ENCODE peak calls at places on chromosomes 5 and 9, in seven cellular contexts. L is foreskin keratinocyte, E is GM23248, X is astrocyte, N is upper lobe of right lung, C is heart right ventricle, I is left lung. P is an unnamed sample. For H3K4me1, the result is how much of the 10 kb centered on the place peaks cover.

GRCh38 chr5:54701179-54701578 is 183.6 kb downstream of the SNX18 start:
- DNase-seq in E (peak), X (peak), I (no peak), L (peak), C (no peak), N (no peak), P (no peak)

GRCh38 chr9:131813116-131813515 is 73.2 kb upstream of the RAPGEF1 start:
- DNase-seq in X (peak), C (no peak), E (peak), L (no peak), N (no peak), I (no peak), P (no peak)

GRCh38 chr9:129962889-129963703 is 79.9 kb downstream of the FNBP1 start:
- DNase-seq in C (no peak), N (peak), L (peak), X (peak), I (no peak), E (peak), P (peak)

GRCh38 chr5:144247131-144247530 is 76.5 kb downstream of the KCTD16 start:
- DNase-seq in N (no peak), I (no peak), E (no peak), C (no peak), X (no peak), L (no peak), P (no peak)

GRCh38 chr5:10254686-10255085 is 4.6 kb downstream of the CCT5 start:
- DNase-seq in I (no peak), N (no peak), L (no peak), X (no peak), E (no peak), C (no peak), P (no peak)

GRCh38 chr9:129656795-129657390 is 8.6 kb upstream of the PRRX2 start:
- DNase-seq in E (peak), N (no peak), X (peak), C (no peak), I (no peak), L (peak), P (no peak)

GRCh38 chr5:124795829-124796228 is 49.4 kb upstream of the ZNF608 start:
- DNase-seq in X (no peak), N (no peak), C (no peak), E (no peak), L (no peak), I (no peak), P (no peak)

GRCh38 chr9:135088348-135088978 is 995 bp downstream of the OLFM1 start:
- DNase-seq in C (no peak), N (no peak), I (peak), E (no peak), L (no peak), X (no peak), P (no peak)

GRCh38 chr9:18666348-18666747 is 192.4 kb downstream of the ADAMTSL1 start:
- DNase-seq in N (no peak), E (peak), C (no peak), X (peak), L (peak), I (no peak), P (no peak)

GRCh38 chr9:132434875-132435274 is 24.9 kb downstream of the CFAP77 start:
- DNase-seq in X (no peak), N (no peak), E (no peak), L (no peak), C (no peak), I (no peak), P (no peak)

GRCh38 chr5:172778223-172778814 is 7.3 kb upstream of the DUSP1 start:
- DNase-seq in L (peak), E (peak), C (no peak), I (no peak), N (peak), X (peak), P (peak)

GRCh38 chr9:81292056-81292805 is 397.1 kb downstream of the TLE1 start:
- DNase-seq in E (no peak), C (no peak), N (no peak), L (no peak), I (no peak), X (no peak), P (no peak)

GRCh38 chr5:122999947-123000563 is 36.5 kb downstream of the PPIC start:
- DNase-seq in C (peak), L (no peak), X (peak), N (peak), I (no peak), E (peak), P (peak)

GRCh38 chr9:101485873-101486692 is 47.6 kb upstream of the RNF20 start:
- DNase-seq in E (peak), X (no peak), I (peak), N (peak), L (no peak), C (peak), P (peak)

GRCh38 chr5:84372066-84372700 is 12.5 kb downstream of the EDIL3 start:
- DNase-seq in L (no peak), X (peak), C (no peak), N (no peak), E (no peak), I (no peak), P (no peak)

GRCh38 chr9:131266301-131267229 is 9.7 kb downstream of the FAM78A start:
- DNase-seq in X (no peak), I (peak), C (no peak), N (no peak), E (no peak), L (peak), P (no peak)

GRCh38 chr5:148457183-148457620 is 73.4 kb downstream of the FBXO38 start:
- DNase-seq in N (no peak), L (peak), E (peak), I (no peak), C (no peak), X (no peak), P (no peak)

GRCh38 chr9:131454028-131454427 is 48.7 kb upstream of the POMT1 start:
- DNase-seq in C (no peak), E (no peak), I (no peak), X (no peak), N (no peak), L (no peak), P (no peak)

GRCh38 chr9:130110596-130111021 is 56.9 kb downstream of the GPR107 start:
- DNase-seq in N (no peak), I (no peak), X (peak), C (no peak), E (peak), L (no peak), P (no peak)

GRCh38 chr5:57175586-57175985 is 1.7 kb downstream of the GPBP1 start:
- DNase-seq in L (peak), N (no peak), E (peak), I (no peak), C (no peak), X (no peak), P (peak)

GRCh38 chr5:10364186-10364689 is 10.7 kb downstream of the MARCHF6 start:
- DNase-seq in C (no peak), N (no peak), X (no peak), I (no peak), E (no peak), L (no peak), P (no peak)

GRCh38 chr5:8538813-8539212 is 669.9 kb downstream of the MTRR start:
- DNase-seq in X (no peak), I (no peak), C (no peak), L (no peak), N (no peak), E (no peak), P (no peak)

GRCh38 chr9:121744687-121745395 is 93.4 kb downstream of the DAB2IP start:
- DNase-seq in C (no peak), L (peak), N (no peak), X (peak), E (peak), I (no peak), P (no peak)

GRCh38 chr9:121744002-121744686 is 92.7 kb downstream of the DAB2IP start:
- DNase-seq in I (no peak), X (peak), L (no peak), N (peak), C (peak), E (peak), P (peak)

GRCh38 chr9:121743441-121744001 is 92.1 kb downstream of the DAB2IP start:
- DNase-seq in I (peak), E (peak), N (peak), L (no peak), C (peak), X (peak), P (peak)

GRCh38 chr9:121741198-121741918 is 89.9 kb downstream of the DAB2IP start:
- DNase-seq in C (no peak), N (no peak), I (no peak), X (no peak), L (no peak), E (no peak), P (no peak)

GRCh38 chr9:121742923-121743322 is 91.5 kb downstream of the DAB2IP start:
- DNase-seq in I (no peak), E (no peak), L (no peak), C (no peak), X (no peak), N (no peak), P (peak)
- H3K4me1 ChIP-seq in I (half or more), E (under half), L (under half), C (half or more), X (under half), N (half or more), P (under half)

GRCh38 chr5:78916044-78916443 is 69.1 kb downstream of the ARSB start:
- DNase-seq in E (no peak), I (no peak), X (no peak), L (no peak), C (no peak), N (no peak), P (no peak)

GRCh38 chr5:78912085-78912771 is 72.9 kb downstream of the ARSB start:
- DNase-seq in I (no peak), E (no peak), L (no peak), X (peak), C (no peak), N (no peak), P (no peak)

GRCh38 chr5:78915170-78915569 is 69.9 kb downstream of the ARSB start:
- DNase-seq in E (no peak), L (no peak), N (no peak), C (no peak), I (no peak), X (no peak), P (no peak)

GRCh38 chr5:78908173-78908901 is 76.8 kb downstream of the ARSB start:
- DNase-seq in L (no peak), C (peak), E (peak), X (peak), N (no peak), I (no peak), P (peak)

DNA sequence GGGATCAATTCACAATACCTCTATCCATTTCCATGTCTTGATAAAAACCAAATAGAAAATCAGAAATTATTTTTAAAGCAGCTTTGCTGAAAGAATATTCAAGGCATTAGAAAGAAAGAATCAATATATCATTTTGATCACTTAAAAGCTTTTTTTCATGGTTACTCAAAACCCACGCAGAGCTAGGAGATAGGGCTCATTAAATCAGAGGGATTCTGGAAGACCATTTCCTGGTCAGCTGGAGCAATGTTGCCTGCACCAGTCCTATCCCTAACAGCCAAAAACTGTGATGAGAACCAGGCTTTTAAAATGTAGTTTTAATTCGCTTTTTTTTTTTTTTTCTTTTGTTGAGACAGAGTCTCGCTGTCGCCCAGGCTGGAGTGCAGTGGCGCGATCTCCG is 72.3 kb downstream of the ARSB start:
- DNase-seq in X (no peak), L (no peak), C (no peak), E (no peak), I (no peak), N (no peak), P (no peak)
- H3K4me1 ChIP-seq in X (under half), L (under half), C (under half), E (under half), I (under half), N (under half), P (under half)

GRCh38 chr5:177610131-177610769 is 10.3 kb downstream of the B4GALT7 start:
- DNase-seq in I (no peak), C (no peak), N (no peak), E (no peak), L (no peak), X (no peak), P (no peak)
- H3K4me1 ChIP-seq in I (under half), C (under half), N (under half), E (under half), L (under half), X (under half), P (under half)

GRCh38 chr5:141515141-141515540 is 26.3 kb downstream of the PCDHGC5 start:
- DNase-seq in X (no peak), E (no peak), I (no peak), L (no peak), N (no peak), C (no peak), P (no peak)

GRCh38 chr5:141513021-141513626 is 24.2 kb downstream of the PCDHGC5 start:
- DNase-seq in N (no peak), I (peak), C (peak), L (peak), X (peak), E (peak), P (peak)

GRCh38 chr5:141515946-141516647 is 27.2 kb downstream of the PCDHGC5 start:
- DNase-seq in E (no peak), C (no peak), N (no peak), X (no peak), I (no peak), L (no peak), P (no peak)

GRCh38 chr5:141513627-141514329 is 24.9 kb downstream of the PCDHGC5 start:
- DNase-seq in N (peak), I (peak), L (peak), E (peak), C (peak), X (peak), P (peak)

DNA sequence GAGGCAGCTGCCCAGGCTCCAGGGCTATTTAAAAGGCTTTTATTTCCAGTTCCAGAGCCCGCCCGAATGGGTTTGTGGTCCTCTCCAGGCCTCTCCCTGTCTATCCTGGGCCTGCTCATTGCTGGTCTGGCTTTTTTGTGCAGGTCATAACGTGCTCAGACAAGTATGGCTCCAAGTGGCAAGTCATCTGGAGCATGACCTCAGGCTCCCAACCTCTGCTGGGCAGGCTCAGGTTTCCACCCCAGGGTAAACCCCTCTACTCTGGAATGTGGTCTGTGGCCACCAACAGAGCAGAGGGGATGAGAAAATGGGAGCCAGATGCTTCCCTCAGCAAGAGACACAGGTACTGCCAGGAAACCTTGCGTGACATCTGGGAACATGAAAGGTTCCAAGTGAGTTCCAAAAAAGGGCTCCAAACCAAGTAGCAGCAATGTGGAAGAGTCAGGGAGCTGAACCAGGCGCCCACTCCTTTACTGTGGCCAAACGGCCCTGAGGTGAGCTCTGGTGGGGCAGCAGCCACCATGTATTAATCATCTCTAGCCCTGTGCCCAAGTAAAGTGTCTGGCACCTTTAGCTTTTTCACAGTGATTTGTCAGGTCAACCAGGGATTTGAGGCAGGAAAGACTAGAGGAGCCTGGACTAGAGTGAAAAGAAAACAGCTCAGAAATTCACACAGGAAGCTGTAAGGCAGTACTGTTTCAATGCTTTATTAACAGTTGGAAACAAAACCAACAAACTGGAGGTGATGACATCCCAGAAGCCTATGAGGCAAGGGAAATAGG is 25.6 kb downstream of the PCDHGC5 start:
- DNase-seq in E (peak), L (peak), I (no peak), C (no peak), X (peak), N (no peak), P (no peak)
- H3K4me1 ChIP-seq in E (half or more), L (under half), I (half or more), C (under half), X (under half), N (under half), P (under half)

DNA sequence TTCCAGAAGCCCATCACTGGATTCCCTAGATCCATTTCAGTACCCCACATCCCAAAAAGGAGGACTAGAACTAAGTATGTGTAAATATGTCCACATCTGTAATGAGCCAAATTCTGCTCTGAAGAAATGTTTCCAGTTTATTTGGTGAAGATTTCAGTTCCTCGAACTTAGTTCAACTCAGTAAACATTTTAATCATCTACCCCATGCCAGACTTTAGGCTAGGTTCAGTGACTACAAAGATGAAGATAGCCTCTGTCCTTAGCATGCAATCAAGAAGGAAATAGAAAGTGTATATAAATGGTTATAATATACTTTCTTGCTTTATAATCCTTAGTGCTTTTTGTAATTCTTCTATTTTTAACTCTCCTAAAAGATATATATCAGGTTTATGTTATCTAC is 21.5 kb downstream of the RUSC2 start:
- DNase-seq in C (no peak), L (no peak), I (no peak), N (no peak), X (no peak), E (no peak), P (no peak)
- H3K4me1 ChIP-seq in C (under half), L (under half), I (under half), N (under half), X (under half), E (half or more), P (under half)

P was measured in colonic mucosa.